ENCODE peak calls at places on chromosomes 4 and X, in eight cellular contexts. R is effector CD4-positive, alpha-beta T cell; J is kidney epithelial cell; K is WTC11; E is RPMI8226; P is neuronal stem cell; L is astrocyte; H is Panc1. W is an unnamed sample.
A peak's percentile ranks its signal among the peaks of the same experiment; 100 is the strongest.

GRCh38 chr4:72974694-72975487 is 94.6 kb downstream of the COX18 start:
- DNase-seq in R (no peak), J (no peak), K (no peak), E (no peak), P (no peak), L (peak; percentile 71), H (no peak), W (no peak)

GRCh38 chrX:6685489-6685888 is 150.6 kb upstream of the VCX3A start:
- DNase-seq in R (no peak), J (no peak), K (no peak), E (no peak), P (no peak), L (no peak), H (no peak), W (no peak)

GRCh38 chr4:117466388-117466787 is 381.0 kb upstream of the TRAM1L1 start:
- DNase-seq in R (no peak), J (no peak), K (no peak), E (peak; percentile 72), P (no peak), L (no peak), H (no peak), W (peak; percentile 64)

GRCh38 chrX:31117195-31117594 is 45.4 kb upstream of the FTHL17 start:
- DNase-seq in R (no peak), J (no peak), K (no peak), E (no peak), P (no peak), L (no peak), H (no peak), W (no peak)

GRCh38 chr4:127772769-127773671 is 9.1 kb upstream of the HSPA4L start:
- DNase-seq in R (no peak), J (no peak), K (no peak), E (no peak), P (no peak), L (no peak), H (no peak), W (no peak)

GRCh38 chr4:101954975-101955678 is 164.6 kb downstream of the BANK1 start:
- DNase-seq in R (no peak), J (no peak), K (no peak), E (no peak), P (no peak), L (peak; percentile 37), H (no peak), W (no peak)

GRCh38 chr4:185383451-185383850 is 12.3 kb downstream of the LRP2BP start:
- DNase-seq in R (no peak), J (no peak), K (no peak), E (no peak), P (no peak), L (no peak), H (no peak), W (no peak)

GRCh38 chr4:87399148-87399547 is 8.2 kb upstream of the HSD17B11 start:
- DNase-seq in R (no peak), J (no peak), K (peak; percentile 46), E (no peak), P (no peak), L (no peak), H (no peak), W (peak; percentile 58)

GRCh38 chr4:150207871-150208270 is 129.6 kb downstream of the DCLK2 start:
- DNase-seq in R (no peak), J (no peak), K (no peak), E (no peak), P (no peak), L (no peak), H (no peak), W (no peak)

GRCh38 chrX:3501833-3502535 is 155.5 kb upstream of the MXRA5 start:
- DNase-seq in R (no peak), J (no peak), K (no peak), E (no peak), P (no peak), L (peak; percentile 89), H (no peak), W (peak; percentile 71)

GRCh38 chr4:18676136-18676922 is 654.8 kb upstream of the LCORL start:
- DNase-seq in R (no peak), J (no peak), K (no peak), E (no peak), P (no peak), L (no peak), H (no peak), W (no peak)

GRCh38 chr4:123526511-123526910 is 129.9 kb downstream of the SPRY1 start:
- DNase-seq in R (no peak), J (no peak), K (no peak), E (no peak), P (no peak), L (no peak), H (no peak), W (no peak)

GRCh38 chrX:155094468-155095061 is 23.3 kb downstream of the BRCC3 start:
- DNase-seq in R (no peak), J (no peak), K (no peak), E (peak; percentile 43), P (no peak), L (no peak), H (no peak), W (no peak)